ENCODE peak calls at places on chromosomes 5 and 9, in eight cellular contexts. O is astrocyte, F is thoracic aorta, K is psoas muscle, S is sigmoid colon, Y is heart right ventricle, R is PC-3, D is GM23248. U is an unnamed sample.

GRCh38 chr9:127444283-127444920 is 6.8 kb downstream of the RPL12 start:
- DNase-seq in K (no peak), Y (no peak), R (no peak), O (no peak), F (no peak), D (peak), S (no peak), U (no peak)

GRCh38 chr9:129604766-129605163 is 16.1 kb downstream of the C9orf50 start:
- DNase-seq in O (no peak), S (no peak), F (no peak), D (no peak), Y (no peak), K (no peak), R (peak), U (no peak)

GRCh38 chr5:87599778-87600177 is 187.0 kb upstream of the CCNH start:
- DNase-seq in F (no peak), S (no peak), Y (no peak), R (no peak), K (no peak), D (no peak), O (no peak), U (no peak)

GRCh38 chr5:137735531-137736284 is at the start of gene KLHL3:
- DNase-seq in R (peak), K (no peak), Y (peak), O (peak), F (no peak), S (no peak), D (peak), U (no peak)

GRCh38 chr5:38706376-38706775 is 139.4 kb upstream of the OSMR start:
- DNase-seq in O (no peak), S (no peak), R (no peak), Y (no peak), F (no peak), K (no peak), D (no peak), U (no peak)

GRCh38 chr9:4887556-4887955 is 94.8 kb downstream of the RCL1 start:
- DNase-seq in D (peak), K (no peak), Y (peak), O (peak), F (peak), R (no peak), S (no peak), U (no peak)

GRCh38 chr5:179154991-179155955 is 95.1 kb downstream of the ZNF354C start:
- DNase-seq in R (no peak), D (no peak), O (no peak), F (no peak), S (peak), Y (no peak), K (no peak), U (no peak)

GRCh38 chr5:956941-957729 is 51.5 kb upstream of the NKD2 start:
- DNase-seq in R (peak), F (no peak), D (peak), K (peak), S (no peak), O (peak), Y (peak), U (no peak)

GRCh38 chr9:4519604-4520003 is 29.3 kb downstream of the SLC1A1 start:
- DNase-seq in Y (no peak), R (no peak), D (peak), O (no peak), F (no peak), S (no peak), K (no peak), U (no peak)

GRCh38 chr5:31556461-31556860 is 24.4 kb downstream of the C5orf22 start:
- DNase-seq in R (no peak), Y (no peak), D (peak), S (no peak), F (no peak), O (no peak), K (no peak), U (no peak)

GRCh38 chr9:99012957-99013512 is 69.3 kb downstream of the COL15A1 start:
- DNase-seq in S (no peak), O (no peak), K (no peak), R (no peak), F (no peak), Y (no peak), D (peak), U (no peak)

GRCh38 chr5:114419941-114420340 is 58.1 kb downstream of the KCNN2 start:
- DNase-seq in O (no peak), F (no peak), K (no peak), S (no peak), D (peak), Y (no peak), R (peak), U (no peak)

GRCh38 chr5:6702633-6703032 is 10.6 kb upstream of the TENT4A start:
- DNase-seq in D (no peak), R (no peak), K (no peak), S (no peak), O (no peak), Y (no peak), F (no peak), U (no peak)

GRCh38 chr5:6704361-6704851 is 8.8 kb upstream of the TENT4A start:
- DNase-seq in D (peak), F (peak), S (peak), O (peak), Y (peak), K (peak), R (peak), U (peak)

GRCh38 chr5:6705088-6705487 is 8.1 kb upstream of the TENT4A start:
- DNase-seq in O (peak), F (no peak), S (no peak), R (no peak), K (no peak), D (no peak), Y (no peak), U (no peak)

GRCh38 chr5:6705959-6706358 is 7.3 kb upstream of the TENT4A start:
- DNase-seq in D (no peak), R (no peak), K (no peak), Y (no peak), F (no peak), S (no peak), O (no peak), U (no peak)

GRCh38 chr5:6703791-6704190 is 9.4 kb upstream of the TENT4A start:
- DNase-seq in D (peak), K (no peak), O (peak), F (no peak), Y (no peak), S (no peak), R (no peak), U (no peak)
- H3K4me3 ChIP-seq in D (peak), K (peak), O (peak), F (peak), Y (no peak), S (no peak), R (peak), U (peak)

GRCh38 chr5:177536386-177536785 is 18.0 kb downstream of the FAM193B start:
- DNase-seq in O (no peak), R (no peak), F (no peak), S (no peak), D (no peak), K (no peak), Y (no peak), U (no peak)
- H3K27ac ChIP-seq in O (no peak), R (no peak), F (peak), S (peak), D (peak), K (peak), Y (peak), U (peak)

DNA sequence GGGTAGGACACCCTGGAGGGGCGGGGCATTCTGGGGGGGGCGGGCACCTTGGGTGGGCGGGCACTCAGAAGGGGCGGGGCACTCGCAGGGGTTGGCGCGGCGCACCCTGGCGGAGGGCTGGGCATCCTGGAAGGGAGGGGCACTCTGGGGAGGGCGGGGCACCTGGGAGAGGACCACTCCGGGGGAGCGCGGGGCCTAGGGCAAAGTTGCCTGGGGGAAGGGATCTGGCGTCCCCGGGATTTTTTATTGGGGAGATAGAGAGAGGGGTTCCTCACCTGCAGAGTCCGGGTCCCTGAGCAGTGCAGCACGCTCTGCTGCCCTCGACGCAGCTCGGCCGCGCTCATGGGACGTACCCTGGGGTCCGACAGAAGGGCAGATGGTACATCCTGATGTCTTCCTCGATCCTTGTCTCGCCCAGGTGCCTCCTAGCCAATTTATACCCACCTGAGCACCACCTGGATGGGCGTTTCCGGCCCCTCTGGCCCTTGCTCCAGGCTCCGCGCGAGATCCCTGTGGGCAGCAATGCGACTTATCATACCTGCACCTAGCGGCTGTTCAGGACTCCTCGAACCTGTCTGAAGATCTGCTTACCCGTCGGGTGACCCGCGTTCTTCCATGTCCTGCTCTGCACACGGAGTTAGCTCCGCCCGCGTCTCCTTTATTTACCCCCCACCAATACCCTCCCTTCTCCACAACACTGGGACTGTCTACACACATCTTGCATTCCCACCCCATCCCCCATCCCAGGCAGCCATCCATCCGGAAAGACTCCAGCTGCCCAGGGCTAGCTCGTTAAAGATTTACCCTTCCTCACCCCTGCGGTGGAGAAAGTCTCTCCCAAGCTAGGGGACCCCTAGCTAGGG is at the start of gene KIF12:
- DNase-seq in O (no peak), S (no peak), F (no peak), K (no peak), R (peak), Y (no peak), D (peak), U (no peak)
- H3K4me3 ChIP-seq in O (no peak), S (peak), F (peak), K (peak), R (peak), Y (peak), D (peak), U (peak)

GRCh38 chr5:172054611-172055153 is 48.2 kb upstream of the FBXW11 start:
- DNase-seq in D (no peak), K (no peak), R (no peak), O (no peak), F (no peak), Y (no peak), S (no peak), U (no peak)

GRCh38 chr5:172055421-172055820 is 49.0 kb upstream of the FBXW11 start:
- DNase-seq in R (no peak), Y (no peak), F (no peak), O (no peak), K (no peak), D (no peak), S (no peak), U (no peak)

GRCh38 chr5:172050070-172050469 is 43.6 kb upstream of the FBXW11 start:
- DNase-seq in S (no peak), R (no peak), K (no peak), O (no peak), Y (no peak), D (no peak), F (no peak), U (no peak)

GRCh38 chr5:172051643-172052362 is 45.4 kb upstream of the FBXW11 start:
- DNase-seq in K (no peak), Y (no peak), F (no peak), R (peak), S (no peak), O (peak), D (peak), U (no peak)

GRCh38 chr5:172052454-172053236 is 46.2 kb upstream of the FBXW11 start:
- DNase-seq in S (peak), R (no peak), Y (peak), D (peak), O (peak), K (peak), F (no peak), U (no peak)
- H3K27ac ChIP-seq in S (peak), R (no peak), Y (peak), D (peak), O (peak), K (no peak), F (no peak), U (no peak)

GRCh38 chr5:178115835-178116405 is 2.6 kb downstream of the N4BP3 start:
- DNase-seq in R (no peak), Y (no peak), F (no peak), O (no peak), S (no peak), K (no peak), D (no peak), U (no peak)
- H3K4me3 ChIP-seq in R (no peak), Y (peak), F (no peak), O (no peak), S (no peak), K (peak), D (no peak), U (no peak)

DNA sequence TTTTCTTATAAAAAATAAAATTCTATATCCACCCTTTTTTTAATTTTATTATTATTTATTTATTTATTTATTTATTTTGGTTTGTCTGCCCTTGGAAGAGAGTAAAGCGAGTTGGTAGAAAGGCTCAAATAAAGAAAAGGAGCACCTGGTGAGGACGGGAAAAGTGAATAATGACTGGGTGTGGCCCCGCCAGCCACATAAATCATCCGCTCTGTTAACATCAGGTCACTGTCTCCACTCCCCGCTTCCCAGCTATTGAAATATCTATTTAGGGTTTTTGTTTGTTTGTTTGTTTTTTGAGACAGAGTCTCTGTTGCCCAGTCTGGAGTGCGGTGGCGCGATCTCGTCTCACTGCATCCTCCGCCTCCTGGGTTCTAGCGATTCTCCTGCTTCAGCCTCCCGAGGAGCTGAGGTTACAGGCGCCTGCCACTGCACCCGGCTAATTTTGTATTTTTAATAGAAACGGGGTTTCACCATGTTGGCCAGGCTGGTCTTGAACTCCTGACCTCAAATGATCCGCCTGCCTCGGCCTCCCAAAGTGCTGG is 844 bp downstream of the POLR3G start:
- DNase-seq in Y (no peak), D (no peak), S (no peak), R (peak), F (no peak), O (no peak), K (no peak), U (no peak)
- H3K27ac ChIP-seq in Y (no peak), D (no peak), S (no peak), R (no peak), F (no peak), O (no peak), K (no peak), U (no peak)

GRCh38 chr9:100474950-100475276 is 2.0 kb downstream of the TMEFF1 start:
- DNase-seq in S (no peak), K (no peak), R (no peak), F (no peak), O (no peak), D (no peak), Y (no peak), U (no peak)
- H3K4me3 ChIP-seq in S (no peak), K (no peak), R (no peak), F (no peak), O (no peak), D (no peak), Y (no peak), U (no peak)

DNA sequence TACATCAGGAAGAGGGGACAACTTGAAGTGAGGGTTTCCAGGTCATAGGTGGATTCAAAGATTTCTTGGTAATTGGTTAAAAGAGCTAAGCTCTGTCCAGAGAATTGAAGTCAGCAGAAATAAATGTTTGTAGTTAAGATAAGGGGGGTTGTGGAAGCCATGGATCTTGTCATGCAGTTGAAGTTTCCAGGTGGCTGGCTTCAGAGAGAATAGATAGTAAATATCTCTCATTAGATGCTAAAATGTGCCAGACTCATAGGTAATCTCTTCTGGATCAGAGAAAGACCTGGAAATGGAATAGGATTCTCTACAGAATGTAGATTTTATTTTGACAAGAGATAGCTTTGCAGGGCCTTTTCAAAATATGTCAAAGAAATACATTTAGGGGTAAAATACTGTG is 491.7 kb downstream of the PRR16 start:
- DNase-seq in K (no peak), S (no peak), R (no peak), Y (no peak), D (no peak), O (no peak), F (no peak), U (no peak)
- H3K27ac ChIP-seq in K (no peak), S (no peak), R (no peak), Y (no peak), D (no peak), O (no peak), F (no peak), U (no peak)

GRCh38 chr9:93206576-93207155 is 22.7 kb downstream of the WNK2 start:
- DNase-seq in K (no peak), D (no peak), R (no peak), S (no peak), F (no peak), O (no peak), Y (no peak), U (no peak)

GRCh38 chr9:93209097-93209496 is 25.2 kb downstream of the WNK2 start:
- DNase-seq in K (no peak), Y (no peak), D (no peak), O (no peak), S (no peak), R (no peak), F (no peak), U (no peak)

GRCh38 chr9:93205896-93206575 is 22.1 kb downstream of the WNK2 start:
- DNase-seq in D (no peak), O (no peak), F (no peak), K (no peak), R (no peak), S (no peak), Y (no peak), U (no peak)

GRCh38 chr9:93207860-93208734 is 24.2 kb downstream of the WNK2 start:
- DNase-seq in S (no peak), R (no peak), Y (no peak), K (no peak), D (peak), O (no peak), F (no peak), U (no peak)

DNA sequence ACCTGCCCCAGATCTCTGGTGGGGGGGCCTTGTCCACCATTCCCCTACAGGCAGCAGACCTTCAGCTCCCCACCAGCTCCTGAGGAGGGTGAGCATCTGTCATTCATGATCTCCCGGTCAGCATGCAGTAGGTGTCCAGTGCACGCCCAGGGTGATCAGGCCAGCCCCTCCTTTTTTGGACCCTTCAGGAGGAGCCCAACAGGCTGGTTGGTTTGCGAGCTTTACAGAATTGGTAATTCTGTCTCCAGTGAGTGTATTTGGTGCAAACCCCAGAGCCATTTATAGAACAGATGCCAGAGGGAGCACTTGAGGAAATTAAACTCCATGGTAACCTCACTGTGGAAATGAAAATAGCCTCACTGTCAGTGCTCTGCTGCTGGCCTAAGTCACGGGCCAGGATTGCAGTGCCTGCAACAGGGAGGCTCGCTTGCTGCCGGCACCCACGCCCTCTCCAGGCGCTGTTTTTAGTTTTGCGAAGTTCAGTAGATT is 23.4 kb downstream of the WNK2 start:
- DNase-seq in S (peak), K (no peak), Y (peak), D (peak), R (no peak), O (peak), F (no peak), U (peak)
- H3K4me3 ChIP-seq in S (peak), K (peak), Y (no peak), D (peak), R (no peak), O (no peak), F (peak), U (peak)

GRCh38 chr5:52674815-52675545 is 112.7 kb upstream of the ITGA1 start:
- DNase-seq in O (peak), F (no peak), K (no peak), S (no peak), D (peak), Y (no peak), R (peak), U (no peak)
- H3K27ac ChIP-seq in O (peak), F (no peak), K (no peak), S (no peak), D (peak), Y (peak), R (peak), U (peak)